ENCODE peak calls at places on chromosomes 2 and 18, in six cellular contexts. I is tibial nerve, N is neuronal stem cell, J is left ventricle myocardium inferior, K is ovary, L is colonic mucosa. X is an unnamed sample.

GRCh38 chr18:49585781-49586663 is 24.2 kb downstream of the LIPG start:
- DNase-seq in I (no peak), N (no peak), J (no peak), K (no peak), L (no peak), X (no peak)

GRCh38 chr18:59142274-59142673 is 2.6 kb downstream of the SEC11C start:
- DNase-seq in I (no peak), N (no peak), J (no peak), K (no peak), L (no peak), X (no peak)

GRCh38 chr18:46419391-46420141 is 237.5 kb downstream of the LOXHD1 start:
- DNase-seq in I (no peak), N (no peak), J (no peak), K (no peak), L (no peak), X (no peak)

GRCh38 chr18:10205136-10205535 is 249.3 kb upstream of the APCDD1 start:
- DNase-seq in I (no peak), N (no peak), J (no peak), K (no peak), L (no peak), X (no peak)

GRCh38 chr2:233082934-233083755 is 23.0 kb downstream of the INPP5D start:
- DNase-seq in I (no peak), N (no peak), J (no peak), K (no peak), L (no peak), X (no peak)

GRCh38 chr2:232937278-232937906 is 67.3 kb downstream of the SNORC start:
- DNase-seq in I (no peak), N (no peak), J (no peak), K (no peak), L (no peak), X (no peak)

GRCh38 chr2:225584821-225585220 is 185.3 kb downstream of the NYAP2 start:
- DNase-seq in I (no peak), N (no peak), J (no peak), K (no peak), L (no peak), X (no peak)

GRCh38 chr2:175004980-175005832 is at the start of gene CHN1:
- DNase-seq in I (peak; percentile 49), N (peak; percentile 91), J (peak; percentile 85), K (peak; percentile 83), L (peak; percentile 73), X (peak; percentile 19)

GRCh38 chr2:62270728-62271127 is 74.8 kb downstream of the B3GNT2 start:
- DNase-seq in I (no peak), N (no peak), J (peak; percentile 63), K (peak; percentile 55), L (no peak), X (peak; percentile 39)

GRCh38 chr2:74679615-74680014 is 25.6 kb downstream of the SEMA4F start:
- DNase-seq in I (no peak), N (no peak), J (no peak), K (no peak), L (no peak), X (no peak)

GRCh38 chr2:9327873-9328352 is 95.4 kb downstream of the ITGB1BP1 start:
- DNase-seq in I (no peak), N (no peak), J (no peak), K (no peak), L (no peak), X (no peak)

GRCh38 chr2:39528701-39529100 is 91.6 kb upstream of the MAP4K3 start:
- DNase-seq in I (no peak), N (no peak), J (no peak), K (no peak), L (no peak), X (no peak)

GRCh38 chr18:23897733-23898132 is 116.8 kb upstream of the TTC39C start:
- DNase-seq in I (no peak), N (no peak), J (no peak), K (no peak), L (no peak), X (no peak)

GRCh38 chr18:62523631-62524442 is 1.0 kb downstream of the ZCCHC2 start:
- DNase-seq in I (peak; percentile 22), N (no peak), J (peak; percentile 33), K (peak; percentile 48), L (peak; percentile 38), X (peak; percentile 27)

DNA sequence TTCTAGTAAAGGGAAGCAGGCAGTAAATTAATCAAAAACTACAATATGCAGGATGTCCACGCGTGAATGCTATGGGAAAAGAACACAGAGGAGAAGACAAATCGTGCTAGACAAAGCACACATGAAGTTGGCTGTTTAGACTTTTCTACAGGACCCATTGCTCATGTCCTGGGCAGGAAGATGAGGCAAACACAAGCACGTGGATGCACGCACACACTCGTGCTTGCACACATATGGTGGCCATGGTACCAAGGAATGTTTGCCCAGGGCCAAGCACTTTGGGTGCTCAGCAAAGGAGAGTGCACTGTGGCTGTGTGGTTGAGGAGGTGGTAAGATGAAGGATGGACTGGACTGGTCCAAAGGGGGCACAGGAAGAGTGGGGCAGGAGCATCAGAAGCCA is 80.2 kb upstream of the MCFD2 start:
- DNase-seq in I (no peak), N (no peak), J (no peak), K (no peak), L (no peak), X (no peak)
- H3K36me3 ChIP-seq in I (no peaks in the 10 kb centered on the region), N (peaks cover 30% of the 10 kb centered on the region), J (peaks cover 48% of the 10 kb centered on the region), K (peaks cover 3% of the 10 kb centered on the region), L (peaks cover 4% of the 10 kb centered on the region), X (peaks cover 17% of the 10 kb centered on the region)

GRCh38 chr2:3446381-3446780 is 66.9 kb downstream of the TRAPPC12 start:
- DNase-seq in I (no peak), N (no peak), J (no peak), K (no peak), L (no peak), X (no peak)

GRCh38 chr2:3445891-3446290 is 66.4 kb downstream of the TRAPPC12 start:
- DNase-seq in I (no peak), N (no peak), J (no peak), K (no peak), L (no peak), X (no peak)

GRCh38 chr2:3449106-3449505 is 69.6 kb downstream of the TRAPPC12 start:
- DNase-seq in I (no peak), N (no peak), J (no peak), K (no peak), L (no peak), X (no peak)

GRCh38 chr2:3449936-3450335 is 69.4 kb downstream of the ADI1 start:
- DNase-seq in I (no peak), N (no peak), J (no peak), K (no peak), L (no peak), X (no peak)

GRCh38 chr2:3447789-3448317 is 68.4 kb downstream of the TRAPPC12 start:
- DNase-seq in I (no peak), N (no peak), J (no peak), K (no peak), L (no peak), X (no peak)
- H3K36me3 ChIP-seq in I (no peaks in the 10 kb centered on the region), N (peaks cover 86% of the 10 kb centered on the region), J (peaks cover 53% of the 10 kb centered on the region), K (no peaks in the 10 kb centered on the region), L (peaks cover 9% of the 10 kb centered on the region), X (no peaks in the 10 kb centered on the region)

GRCh38 chr18:2920546-2921343 is 73.9 kb downstream of the EMILIN2 start:
- DNase-seq in I (no peak), N (no peak), J (no peak), K (no peak), L (no peak), X (no peak)
- H3K36me3 ChIP-seq in I (no peaks in the 10 kb centered on the region), N (peaks cover 92% of the 10 kb centered on the region), J (peaks cover 83% of the 10 kb centered on the region), K (no peaks in the 10 kb centered on the region), L (peaks cover 15% of the 10 kb centered on the region), X (no peaks in the 10 kb centered on the region)

DNA sequence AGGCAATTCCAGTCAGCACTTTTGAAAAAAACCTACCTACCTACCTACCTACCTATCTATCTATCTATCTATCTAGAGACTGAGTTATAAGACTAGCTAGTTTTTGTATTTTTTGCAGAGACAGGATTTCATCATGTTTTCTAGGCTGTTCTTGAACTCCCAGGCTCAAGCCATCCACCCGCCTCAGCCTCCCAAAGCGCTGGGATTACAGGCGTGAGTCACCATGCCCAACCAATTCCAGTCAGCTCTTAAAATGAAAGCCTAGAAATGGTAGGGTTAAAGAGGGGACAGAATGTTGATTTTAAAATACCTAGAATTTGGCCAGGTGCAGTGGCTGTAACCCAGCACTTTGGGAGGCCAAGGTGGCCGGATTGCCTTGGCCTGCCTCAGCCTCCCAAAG is 19.1 kb downstream of the MSH2 start:
- DNase-seq in I (no peak), N (no peak), J (no peak), K (no peak), L (no peak), X (no peak)
- H3K36me3 ChIP-seq in I (no peaks in the 10 kb centered on the region), N (peaks cover 93% of the 10 kb centered on the region), J (peaks cover 51% of the 10 kb centered on the region), K (no peaks in the 10 kb centered on the region), L (no peaks in the 10 kb centered on the region), X (no peaks in the 10 kb centered on the region)

GRCh38 chr2:135925571-135925970 is 49.3 kb upstream of the MCM6 start:
- DNase-seq in I (no peak), N (no peak), J (no peak), K (no peak), L (no peak), X (no peak)
- H3K36me3 ChIP-seq in I (no peaks in the 10 kb centered on the region), N (peaks cover 29% of the 10 kb centered on the region), J (peaks cover 62% of the 10 kb centered on the region), K (no peaks in the 10 kb centered on the region), L (no peaks in the 10 kb centered on the region), X (no peaks in the 10 kb centered on the region)

GRCh38 chr2:11821705-11822104 is 75.3 kb downstream of the LPIN1 start:
- DNase-seq in I (no peak), N (no peak), J (no peak), K (no peak), L (no peak), X (no peak)
- H3K36me3 ChIP-seq in I (peaks cover 2% of the 10 kb centered on the region), N (peaks cover 94% of the 10 kb centered on the region), J (peaks cover 77% of the 10 kb centered on the region), K (no peaks in the 10 kb centered on the region), L (peaks cover 4% of the 10 kb centered on the region), X (no peaks in the 10 kb centered on the region)